ENCODE peak calls at places on chromosomes 5 and 9, in six cellular contexts. O, J, W, G, L and I are unnamed samples.

GRCh38 chr9:17004500-17004899 is 130.3 kb upstream of the CNTLN start:
- DNase-seq in G (no peak), W (peak; percentile 57), J (no peak), L (peak; percentile 62), O (peak; percentile 62), I (peak; percentile 75)

GRCh38 chr5:41794478-41794877 is 75.7 kb downstream of the OXCT1 start:
- DNase-seq in J (no peak), W (peak; percentile 97), G (no peak), L (peak; percentile 90), O (peak; percentile 97), I (peak; percentile 92)

GRCh38 chr5:143506881-143507552 is 103.5 kb upstream of the NR3C1 start:
- DNase-seq in W (peak; percentile 94), J (no peak), O (peak; percentile 95), G (no peak), L (peak; percentile 96), I (peak; percentile 94)

GRCh38 chr9:128494743-128495124 is 9.8 kb upstream of the GLE1 start:
- DNase-seq in G (no peak), L (no peak), O (no peak), J (no peak), W (no peak), I (no peak)

GRCh38 chr5:15234911-15235310 is 265.1 kb upstream of the FBXL7 start:
- DNase-seq in G (no peak), O (no peak), W (peak; percentile 21), L (no peak), J (no peak), I (no peak)

GRCh38 chr5:133353741-133354140 is 258.6 kb downstream of the FSTL4 start:
- DNase-seq in G (no peak), L (no peak), O (no peak), W (peak; percentile 26), J (no peak), I (no peak)

GRCh38 chr9:82797539-82797938 is 265.4 kb downstream of the RASEF start:
- DNase-seq in W (no peak), L (peak; percentile 24), G (no peak), O (no peak), J (peak; percentile 92), I (no peak)

GRCh38 chr5:166957763-166958162 is 1333.7 kb upstream of the WWC1 start:
- DNase-seq in L (no peak), J (no peak), W (no peak), O (no peak), G (no peak), I (no peak)

GRCh38 chr5:40790947-40791593 is 7.1 kb downstream of the PRKAA1 start:
- DNase-seq in W (peak; percentile 41), G (no peak), L (no peak), O (peak; percentile 72), J (no peak), I (no peak)

GRCh38 chr9:108911820-108912219 is 22.1 kb downstream of the ELP1 start:
- DNase-seq in L (no peak), J (no peak), O (no peak), W (no peak), G (no peak), I (no peak)